ENCODE peak calls at places on chromosomes 16 and 17, in ten cellular contexts. Y, P, X, N, K, E, F, M, I and C are unnamed samples. For H3K27me3, the result is how much of the 10 kb centered on the place peaks cover.

GRCh38 chr16:87963400-87963799 is 12.2 kb downstream of the BANP start:
- DNase-seq in Y (no peak), P (no peak), X (no peak), N (peak), K (peak), E (no peak), F (peak), M (no peak), I (no peak), C (peak)

GRCh38 chr17:45129426-45129939 is 2.8 kb downstream of the PLCD3 start:
- DNase-seq in Y (no peak), P (no peak), X (no peak), N (no peak), K (no peak), E (peak), F (no peak), M (no peak), I (peak), C (no peak)

GRCh38 chr17:3974980-3975379 is 10.7 kb upstream of the ATP2A3 start:
- DNase-seq in Y (no peak), P (no peak), X (no peak), N (no peak), K (no peak), E (no peak), F (no peak), M (no peak), I (no peak), C (no peak)

GRCh38 chr17:47982645-47983440 is 11.9 kb downstream of the CDK5RAP3 start:
- DNase-seq in Y (no peak), P (no peak), X (no peak), N (no peak), K (no peak), E (no peak), F (no peak), M (peak), I (no peak), C (no peak)

GRCh38 chr17:33398386-33398785 is 105.3 kb upstream of the ASIC2 start:
- DNase-seq in Y (no peak), P (no peak), X (no peak), N (no peak), K (no peak), E (no peak), F (no peak), M (no peak), I (no peak), C (no peak)

GRCh38 chr16:58492735-58493134 is 7.2 kb upstream of the NDRG4 start:
- DNase-seq in Y (no peak), P (no peak), X (no peak), N (no peak), K (no peak), E (no peak), F (no peak), M (no peak), I (no peak), C (no peak)

GRCh38 chr17:60154616-60155426 is 5.0 kb downstream of the CA4 start:
- DNase-seq in Y (no peak), P (no peak), X (no peak), N (no peak), K (peak), E (no peak), F (no peak), M (no peak), I (no peak), C (peak)

GRCh38 chr16:57023541-57024249 is 34.3 kb downstream of the NLRC5 start:
- DNase-seq in Y (no peak), P (no peak), X (peak), N (no peak), K (no peak), E (no peak), F (peak), M (no peak), I (peak), C (no peak)

GRCh38 chr17:5780476-5780875 is 196.2 kb upstream of the NLRP1 start:
- DNase-seq in Y (no peak), P (no peak), X (no peak), N (peak), K (peak), E (no peak), F (no peak), M (no peak), I (no peak), C (peak)

GRCh38 chr16:48531011-48531962 is 78.7 kb downstream of the N4BP1 start:
- DNase-seq in Y (no peak), P (peak), X (no peak), N (no peak), K (no peak), E (peak), F (no peak), M (no peak), I (peak), C (no peak)

GRCh38 chr17:66578781-66579489 is 256.0 kb upstream of the CACNG5 start:
- DNase-seq in Y (no peak), P (no peak), X (no peak), N (no peak), K (no peak), E (no peak), F (no peak), M (no peak), I (no peak), C (no peak)

GRCh38 chr16:83586036-83586810 is 221.6 kb upstream of the HSBP1 start:
- DNase-seq in Y (no peak), P (no peak), X (no peak), N (no peak), K (no peak), E (no peak), F (no peak), M (no peak), I (no peak), C (no peak)

GRCh38 chr17:78117027-78117981 is 11.3 kb downstream of the TMC6 start:
- DNase-seq in Y (no peak), P (no peak), X (no peak), N (no peak), K (no peak), E (no peak), F (no peak), M (no peak), I (no peak), C (no peak)

GRCh38 chr16:69498926-69499325 is 66.8 kb upstream of the NFAT5 start:
- DNase-seq in Y (no peak), P (no peak), X (no peak), N (no peak), K (no peak), E (no peak), F (no peak), M (no peak), I (no peak), C (no peak)

GRCh38 chr17:65441053-65441635 is 120.3 kb downstream of the AXIN2 start:
- DNase-seq in Y (no peak), P (no peak), X (no peak), N (no peak), K (peak), E (no peak), F (no peak), M (no peak), I (no peak), C (no peak)

GRCh38 chr17:74750327-74751069 is 2.1 kb downstream of the NHERF1 start:
- DNase-seq in Y (no peak), P (no peak), X (no peak), N (no peak), K (peak), E (no peak), F (no peak), M (no peak), I (no peak), C (no peak)

GRCh38 chr17:81703747-81704654 is 834 bp downstream of the MRPL12 start:
- DNase-seq in Y (no peak), P (no peak), X (no peak), N (no peak), K (no peak), E (no peak), F (no peak), M (no peak), I (no peak), C (no peak)

GRCh38 chr17:48636177-48637018 is 10.2 kb upstream of the HOXB9 start:
- DNase-seq in Y (no peak), P (no peak), X (peak), N (peak), K (peak), E (peak), F (peak), M (peak), I (peak), C (peak)

GRCh38 chr16:19008245-19008644 is 24.5 kb downstream of the TMC7 start:
- DNase-seq in Y (no peak), P (peak), X (no peak), N (peak), K (peak), E (no peak), F (no peak), M (no peak), I (no peak), C (peak)

GRCh38 chr17:76879254-76879653 is 11.1 kb downstream of the MGAT5B start:
- DNase-seq in Y (no peak), P (no peak), X (no peak), N (no peak), K (no peak), E (no peak), F (no peak), M (no peak), I (no peak), C (no peak)

GRCh38 chr17:76879691-76880090 is 11.5 kb downstream of the MGAT5B start:
- DNase-seq in Y (no peak), P (no peak), X (no peak), N (no peak), K (no peak), E (no peak), F (no peak), M (no peak), I (no peak), C (no peak)

GRCh38 chr17:76880268-76880667 is 12.1 kb downstream of the MGAT5B start:
- DNase-seq in Y (no peak), P (no peak), X (no peak), N (no peak), K (no peak), E (no peak), F (no peak), M (no peak), I (no peak), C (no peak)

GRCh38 chr17:76881966-76882365 is 13.8 kb downstream of the MGAT5B start:
- DNase-seq in Y (no peak), P (no peak), X (no peak), N (no peak), K (no peak), E (no peak), F (no peak), M (no peak), I (no peak), C (no peak)

DNA sequence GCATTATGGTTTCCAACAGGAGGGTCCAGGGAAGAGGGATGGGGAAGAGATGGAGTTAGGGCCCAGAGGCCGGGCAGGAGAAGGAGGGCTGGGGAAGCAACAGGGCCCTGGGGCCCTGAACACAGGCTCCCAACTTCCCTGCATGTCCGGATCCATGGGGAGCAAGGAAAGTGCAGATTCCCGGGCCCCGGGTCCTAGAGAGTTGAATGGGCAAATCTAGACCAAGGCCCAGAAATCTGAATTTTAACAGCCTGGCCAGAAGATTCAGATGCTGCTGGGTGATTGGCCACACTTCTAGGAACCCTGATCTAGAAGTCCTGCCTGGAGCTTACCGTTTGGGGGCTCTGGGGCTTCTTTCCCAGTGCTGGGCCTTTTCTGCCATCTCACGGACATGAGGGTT is 13.2 kb downstream of the MGAT5B start:
- DNase-seq in Y (no peak), P (no peak), X (no peak), N (no peak), K (no peak), E (no peak), F (no peak), M (no peak), I (no peak), C (no peak)
- H3K27me3 ChIP-seq in Y (under half), P (under half), X (under half), N (under half), K (under half), E (half or more), F (under half), M (under half), I (under half), C (under half)

GRCh38 chr16:86536621-86537020 is 18.4 kb downstream of the MTHFSD start:
- DNase-seq in Y (no peak), P (no peak), X (no peak), N (no peak), K (no peak), E (no peak), F (no peak), M (no peak), I (peak), C (no peak)

GRCh38 chr16:86533076-86533475 is 22.0 kb downstream of the MTHFSD start:
- DNase-seq in Y (no peak), P (no peak), X (no peak), N (no peak), K (no peak), E (no peak), F (no peak), M (no peak), I (peak), C (no peak)

GRCh38 chr16:86533942-86534341 is 21.1 kb downstream of the MTHFSD start:
- DNase-seq in Y (no peak), P (no peak), X (no peak), N (no peak), K (no peak), E (no peak), F (no peak), M (no peak), I (peak), C (no peak)

GRCh38 chr16:86537486-86537885 is 17.5 kb downstream of the MTHFSD start:
- DNase-seq in Y (no peak), P (no peak), X (no peak), N (no peak), K (no peak), E (no peak), F (no peak), M (no peak), I (peak), C (no peak)

GRCh38 chr16:86534779-86535605 is 20.0 kb downstream of the MTHFSD start:
- DNase-seq in Y (no peak), P (no peak), X (no peak), N (no peak), K (no peak), E (no peak), F (no peak), M (no peak), I (peak), C (no peak)
- H3K27me3 ChIP-seq in Y (under half), P (under half), X (under half), N (under half), K (under half), E (under half), F (under half), M (under half), I (under half), C (under half)

GRCh38 chr17:79633154-79633553 is 22.3 kb upstream of the RBFOX3 start:
- DNase-seq in Y (no peak), P (no peak), X (no peak), N (no peak), K (no peak), E (peak), F (no peak), M (no peak), I (peak), C (no peak)
- H3K27me3 ChIP-seq in Y (under half), P (under half), X (under half), N (under half), K (half or more), E (half or more), F (under half), M (under half), I (under half), C (under half)

GRCh38 chr17:79402275-79402674 is 208.6 kb downstream of the RBFOX3 start:
- DNase-seq in Y (no peak), P (no peak), X (no peak), N (no peak), K (no peak), E (no peak), F (no peak), M (no peak), I (no peak), C (no peak)

GRCh38 chr17:79400989-79401703 is 209.7 kb downstream of the RBFOX3 start:
- DNase-seq in Y (no peak), P (peak), X (peak), N (no peak), K (peak), E (peak), F (peak), M (peak), I (peak), C (peak)

GRCh38 chr17:79398441-79398840 is 212.4 kb downstream of the RBFOX3 start:
- DNase-seq in Y (no peak), P (no peak), X (no peak), N (no peak), K (no peak), E (no peak), F (no peak), M (no peak), I (no peak), C (no peak)

GRCh38 chr17:79401704-79402075 is 209.2 kb downstream of the RBFOX3 start:
- DNase-seq in Y (no peak), P (no peak), X (no peak), N (no peak), K (no peak), E (no peak), F (no peak), M (no peak), I (no peak), C (no peak)

GRCh38 chr17:79399610-79400144 is 211.2 kb downstream of the RBFOX3 start:
- DNase-seq in Y (no peak), P (no peak), X (no peak), N (no peak), K (no peak), E (no peak), F (no peak), M (no peak), I (no peak), C (no peak)
- H3K27me3 ChIP-seq in Y (under half), P (under half), X (under half), N (half or more), K (half or more), E (half or more), F (under half), M (under half), I (under half), C (under half)

GRCh38 chr17:8110456-8110804 is 7.9 kb downstream of the ALOXE3 start:
- DNase-seq in Y (no peak), P (no peak), X (no peak), N (no peak), K (no peak), E (no peak), F (no peak), M (no peak), I (no peak), C (no peak)
- H3K27me3 ChIP-seq in Y (under half), P (under half), X (under half), N (under half), K (under half), E (half or more), F (under half), M (under half), I (half or more), C (under half)

DNA sequence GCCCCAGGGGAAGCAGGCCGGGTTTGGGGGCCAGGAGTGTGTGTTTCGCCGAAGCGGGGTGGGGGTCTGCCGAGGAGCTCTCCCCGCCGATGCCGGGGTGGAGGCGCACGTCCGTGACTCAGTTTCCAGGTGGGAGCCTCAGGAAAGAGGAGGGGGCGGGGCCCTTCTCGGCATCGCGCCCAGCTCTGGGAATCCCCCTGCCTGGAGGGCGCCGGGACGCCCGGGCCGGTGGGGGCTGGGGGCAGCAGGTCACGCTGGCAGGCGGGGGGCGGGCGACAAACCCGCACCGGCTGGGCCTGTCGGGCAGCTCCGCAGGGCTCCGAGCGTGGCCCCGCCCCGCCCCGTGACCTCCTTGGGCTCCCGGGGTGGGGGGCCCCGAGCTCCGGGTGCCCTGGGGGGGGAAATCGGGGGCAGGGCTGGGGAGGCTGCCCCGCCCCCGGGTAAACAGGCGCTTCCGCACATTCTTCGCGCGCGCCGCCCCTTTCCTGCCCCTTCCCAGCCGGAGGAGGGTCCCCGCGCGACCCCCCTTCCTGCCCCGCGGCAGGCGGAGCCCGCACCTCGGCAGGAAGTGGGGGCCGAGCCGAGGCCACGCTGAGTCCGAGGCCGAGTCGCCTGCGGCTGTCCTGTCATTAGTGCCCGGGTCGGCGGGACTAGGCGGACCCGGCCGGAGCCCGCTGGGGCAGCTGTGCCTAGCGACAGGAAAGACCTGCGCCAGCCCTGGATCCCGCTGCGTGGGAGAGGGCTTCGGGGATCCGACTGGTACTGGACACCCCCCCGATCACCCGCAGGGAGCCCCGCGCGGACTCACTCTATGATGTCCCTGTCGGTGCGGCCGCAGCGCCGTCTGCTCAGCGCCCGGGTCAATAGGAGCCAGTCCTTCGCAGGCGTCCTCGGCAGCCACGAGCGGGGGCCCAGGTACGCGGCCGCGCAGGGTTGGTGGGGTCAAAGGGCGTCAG is 9.3 kb downstream of the RIPOR1 start:
- DNase-seq in Y (no peak), P (no peak), X (peak), N (no peak), K (no peak), E (peak), F (peak), M (no peak), I (peak), C (no peak)
- H3K27me3 ChIP-seq in Y (under half), P (under half), X (under half), N (under half), K (under half), E (under half), F (under half), M (under half), I (under half), C (under half)